ENCODE peak calls at places on chromosomes 12 and 14, in nine cellular contexts. O, I, V, N, W, B, X, Z and K are unnamed samples.

GRCh38 chr14:63761356-63762117 is 33.7 kb upstream of the SGPP1 start:
- DNase-seq in O (no peak), I (no peak), V (no peak), N (no peak), W (no peak), B (no peak), X (no peak), Z (no peak), K (peak)

GRCh38 chr14:75993567-75994041 is 8.0 kb downstream of the IFT43 start:
- DNase-seq in O (no peak), I (no peak), V (no peak), N (no peak), W (no peak), B (no peak), X (peak), Z (no peak), K (no peak)

GRCh38 chr14:93103392-93104080 is 12.2 kb downstream of the ITPK1 start:
- DNase-seq in O (no peak), I (no peak), V (peak), N (no peak), W (no peak), B (no peak), X (peak), Z (no peak), K (peak)

GRCh38 chr12:131830335-131831020 is 2.3 kb downstream of the MMP17 start:
- DNase-seq in O (peak), I (peak), V (peak), N (no peak), W (peak), B (peak), X (no peak), Z (peak), K (peak)

GRCh38 chr12:130559806-130560205 is 156.3 kb downstream of the RIMBP2 start:
- DNase-seq in O (no peak), I (no peak), V (no peak), N (no peak), W (no peak), B (no peak), X (no peak), Z (peak), K (no peak)

GRCh38 chr14:84961637-84962036 is 568.3 kb upstream of the FLRT2 start:
- DNase-seq in O (no peak), I (no peak), V (no peak), N (no peak), W (no peak), B (no peak), X (no peak), Z (no peak), K (no peak)

GRCh38 chr12:52215587-52216031 is 17.4 kb upstream of the KRT7 start:
- DNase-seq in O (peak), I (peak), V (peak), N (peak), W (no peak), B (no peak), X (no peak), Z (peak), K (no peak)

GRCh38 chr14:82657186-82657675 is 1123.6 kb upstream of the SEL1L start:
- DNase-seq in O (no peak), I (no peak), V (no peak), N (no peak), W (no peak), B (no peak), X (no peak), Z (no peak), K (no peak)

GRCh38 chr12:115306380-115306779 is 622.4 kb upstream of the TBX3 start:
- DNase-seq in O (no peak), I (no peak), V (no peak), N (no peak), W (no peak), B (no peak), X (no peak), Z (peak), K (no peak)

GRCh38 chr12:31984806-31985591 is 25.8 kb downstream of the RESF1 start:
- DNase-seq in O (no peak), I (no peak), V (no peak), N (no peak), W (no peak), B (no peak), X (no peak), Z (no peak), K (no peak)

GRCh38 chr12:57481671-57482070 is 2.0 kb upstream of the ARHGAP9 start:
- DNase-seq in O (no peak), I (no peak), V (no peak), N (no peak), W (no peak), B (no peak), X (no peak), Z (no peak), K (no peak)

GRCh38 chr14:49896956-49897355 is 4.1 kb downstream of the ARF6 start:
- DNase-seq in O (no peak), I (no peak), V (peak), N (no peak), W (no peak), B (no peak), X (no peak), Z (no peak), K (no peak)

GRCh38 chr14:77902806-77903205 is 102.9 kb downstream of the ADCK1 start:
- DNase-seq in O (no peak), I (no peak), V (no peak), N (no peak), W (no peak), B (no peak), X (no peak), Z (no peak), K (no peak)

GRCh38 chr14:77906446-77906845 is 106.5 kb downstream of the ADCK1 start:
- DNase-seq in O (no peak), I (no peak), V (no peak), N (no peak), W (no peak), B (no peak), X (no peak), Z (no peak), K (no peak)

GRCh38 chr14:77908847-77909246 is 108.9 kb downstream of the ADCK1 start:
- DNase-seq in O (no peak), I (no peak), V (no peak), N (no peak), W (no peak), B (peak), X (no peak), Z (no peak), K (no peak)

GRCh38 chr14:77904218-77904617 is 104.3 kb downstream of the ADCK1 start:
- DNase-seq in O (no peak), I (no peak), V (no peak), N (no peak), W (no peak), B (no peak), X (no peak), Z (no peak), K (no peak)

GRCh38 chr14:77903233-77903632 is 103.3 kb downstream of the ADCK1 start:
- DNase-seq in O (no peak), I (no peak), V (no peak), N (no peak), W (no peak), B (no peak), X (no peak), Z (no peak), K (no peak)
- TF ChIP-seq REST in O (no peak), I (no peak), V (no peak), N (no peak), W (no peak), B (no peak), X (no peak), Z (no peak), K (no peak)

GRCh38 chr14:32129124-32129523 is 52.0 kb downstream of the ARHGAP5 start:
- DNase-seq in O (peak), I (no peak), V (no peak), N (no peak), W (no peak), B (no peak), X (no peak), Z (no peak), K (no peak)
- TF ChIP-seq REST in O (no peak), I (no peak), V (no peak), N (no peak), W (no peak), B (no peak), X (no peak), Z (no peak), K (no peak)

DNA sequence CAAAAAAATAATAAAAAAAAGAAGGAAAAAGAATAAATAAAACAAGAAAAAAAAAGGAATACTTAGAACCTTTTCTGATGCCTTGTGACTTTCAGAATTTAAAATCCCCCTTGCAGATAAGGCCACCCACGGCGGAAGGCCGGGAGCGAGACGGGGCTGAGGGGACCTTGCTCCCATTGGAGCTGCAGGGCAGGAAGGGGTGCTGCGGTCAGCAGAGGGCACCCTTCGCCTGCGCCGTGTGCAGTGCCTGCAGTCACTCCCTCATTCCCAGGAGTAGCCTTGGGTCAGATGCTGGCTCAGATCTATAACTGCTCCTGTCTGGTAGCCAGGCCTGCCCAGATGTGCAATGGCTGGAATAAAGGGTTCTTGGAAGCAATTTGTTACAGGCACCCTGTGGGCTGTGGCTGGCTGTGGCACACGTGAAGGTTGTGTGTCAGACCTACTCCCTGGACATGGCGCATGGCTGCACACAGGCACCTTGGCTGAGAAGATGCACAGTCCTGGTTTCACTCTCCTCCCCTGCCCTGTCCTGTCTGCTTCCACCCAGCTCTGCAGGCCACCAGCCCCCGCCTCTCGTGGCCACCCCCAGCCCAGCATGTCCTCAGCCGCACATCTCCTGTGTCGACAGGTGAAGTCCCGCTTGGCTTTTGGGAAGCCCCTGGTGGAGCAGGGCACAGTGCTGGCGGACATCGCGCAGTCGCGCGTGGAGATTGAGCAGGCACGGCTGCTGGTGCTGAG is 13.4 kb upstream of the ALDH2 start:
- DNase-seq in O (peak), I (peak), V (peak), N (no peak), W (peak), B (peak), X (no peak), Z (peak), K (peak)
- TF ChIP-seq REST in O (no peak), I (no peak), V (no peak), N (no peak), W (no peak), B (no peak), X (no peak), Z (no peak), K (no peak)

GRCh38 chr12:113224955-113225354 is 3.7 kb downstream of the TPCN1 start:
- DNase-seq in O (no peak), I (no peak), V (no peak), N (no peak), W (no peak), B (no peak), X (no peak), Z (no peak), K (no peak)

GRCh38 chr12:113221181-113221996 is at the start of gene TPCN1:
- DNase-seq in O (peak), I (peak), V (peak), N (peak), W (peak), B (peak), X (peak), Z (peak), K (peak)

GRCh38 chr12:113220593-113221180 is 577 bp upstream of the TPCN1 start:
- DNase-seq in O (peak), I (no peak), V (no peak), N (no peak), W (peak), B (no peak), X (no peak), Z (no peak), K (no peak)

GRCh38 chr12:113221997-113222729 is 899 bp downstream of the TPCN1 start:
- DNase-seq in O (peak), I (no peak), V (no peak), N (no peak), W (no peak), B (no peak), X (no peak), Z (no peak), K (peak)

DNA sequence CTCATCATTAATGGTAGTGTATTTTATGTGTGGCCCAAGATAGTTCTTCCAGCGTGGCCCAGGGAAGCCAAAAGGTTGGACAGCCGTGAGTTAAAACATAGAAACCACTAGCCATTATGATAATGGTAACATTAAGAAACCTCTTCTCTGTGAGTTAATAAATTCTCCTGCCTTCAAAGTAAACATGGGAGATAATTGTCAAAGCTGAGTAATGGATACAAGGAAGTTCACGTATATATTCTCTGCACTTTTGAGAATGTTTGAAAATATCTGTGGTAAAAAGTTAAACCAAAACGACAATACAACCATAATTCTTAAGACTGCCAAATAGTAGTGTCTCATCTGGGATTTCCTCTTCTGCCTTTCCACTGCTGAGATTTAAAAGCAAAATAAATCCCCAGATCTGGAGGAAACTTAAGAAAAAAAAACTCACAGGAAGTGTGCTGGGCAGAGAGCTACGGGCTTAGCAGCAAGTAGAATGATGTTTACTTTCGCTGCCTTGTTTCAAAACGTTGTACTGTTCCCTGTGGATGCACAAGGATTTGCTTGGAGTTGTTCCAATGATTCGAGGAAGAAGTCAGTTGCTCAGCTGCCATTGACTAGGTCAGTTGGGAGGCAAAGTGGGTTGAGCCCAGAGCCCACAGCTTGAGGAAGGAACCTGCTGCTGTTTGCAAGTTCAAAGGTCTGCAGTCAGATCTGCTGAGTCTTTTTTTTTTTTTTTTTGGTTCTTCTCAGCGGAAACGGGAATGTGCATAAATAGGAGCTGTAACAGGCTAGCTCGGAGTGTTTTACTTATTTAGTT is 1.7 kb downstream of the TPCN1 start:
- DNase-seq in O (peak), I (no peak), V (no peak), N (no peak), W (peak), B (no peak), X (no peak), Z (peak), K (no peak)
- TF ChIP-seq REST in O (no peak), I (no peak), V (no peak), N (no peak), W (no peak), B (no peak), X (no peak), Z (no peak), K (no peak)